ENCODE peak calls at places on chromosomes 7 and 10, in seven cellular contexts. H is NB4, Y is HCT116, N is A549, L is WTC11, X is K562, J is SK-N-SH. G is an unnamed sample.

GRCh38 chr7:147547252-147547897 is 1043.2 kb upstream of the C7orf33 start:
- DNase-seq in H (peak; percentile 55), Y (no peak), N (peak; percentile 28), L (peak; percentile 61), X (no peak), J (peak; percentile 24), G (no peak)

GRCh38 chr7:105587899-105588690 is 6.8 kb upstream of the EFCAB10 start:
- DNase-seq in H (peak; percentile 48), Y (no peak), N (no peak), L (no peak), X (no peak), J (peak; percentile 74), G (no peak)

GRCh38 chr7:28615091-28615490 is 202.8 kb downstream of the CREB5 start:
- DNase-seq in H (peak; percentile 32), Y (no peak), N (peak; percentile 15), L (peak; percentile 33), X (no peak), J (no peak), G (peak; percentile 42)

GRCh38 chr10:22356324-22356873 is 11.1 kb downstream of the SPAG6 start:
- DNase-seq in H (no peak), Y (no peak), N (no peak), L (no peak), X (no peak), J (no peak), G (no peak)

GRCh38 chr7:51352174-51353145 is 35.9 kb upstream of the COBL start:
- DNase-seq in H (no peak), Y (no peak), N (no peak), L (no peak), X (peak; percentile 22), J (no peak), G (no peak)

GRCh38 chr7:158416283-158416933 is 171.2 kb downstream of the PTPRN2 start:
- DNase-seq in H (no peak), Y (no peak), N (peak; percentile 21), L (no peak), X (no peak), J (no peak), G (no peak)

GRCh38 chr7:99876933-99877332 is at the start of gene OR2AE1:
- DNase-seq in H (no peak), Y (no peak), N (no peak), L (no peak), X (no peak), J (no peak), G (no peak)

GRCh38 chr10:123142701-123143161 is 5.2 kb upstream of the HMX2 start:
- DNase-seq in H (no peak), Y (no peak), N (no peak), L (peak; percentile 30), X (no peak), J (no peak), G (no peak)

GRCh38 chr10:71236822-71237682 is 24.7 kb downstream of the UNC5B start:
- DNase-seq in H (no peak), Y (no peak), N (no peak), L (no peak), X (no peak), J (no peak), G (no peak)

GRCh38 chr7:117165656-117166055 is 157.2 kb downstream of the WNT2 start:
- DNase-seq in H (no peak), Y (no peak), N (no peak), L (no peak), X (no peak), J (no peak), G (no peak)

GRCh38 chr7:92987095-92987494 is 130.7 kb downstream of the SAMD9 start:
- DNase-seq in H (no peak), Y (no peak), N (no peak), L (no peak), X (no peak), J (no peak), G (no peak)

GRCh38 chr10:43084812-43085211 is 7.9 kb downstream of the RET start:
- DNase-seq in H (no peak), Y (no peak), N (no peak), L (no peak), X (no peak), J (peak; percentile 69), G (no peak)

GRCh38 chr10:94069884-94070283 is 76.2 kb downstream of the PLCE1 start:
- DNase-seq in H (no peak), Y (no peak), N (no peak), L (no peak), X (no peak), J (peak; percentile 27), G (no peak)

GRCh38 chr10:77031531-77031930 is 606.1 kb downstream of the KCNMA1 start:
- DNase-seq in H (no peak), Y (no peak), N (no peak), L (no peak), X (no peak), J (no peak), G (no peak)

GRCh38 chr10:1615186-1615954 is 122.0 kb downstream of the ADARB2 start:
- DNase-seq in H (no peak), Y (no peak), N (no peak), L (no peak), X (no peak), J (no peak), G (no peak)

GRCh38 chr7:101518348-101518747 is 110.7 kb downstream of the MYL10 start:
- DNase-seq in H (no peak), Y (no peak), N (no peak), L (no peak), X (no peak), J (no peak), G (no peak)

GRCh38 chr10:76306859-76307258 is 875.4 kb downstream of the LRMDA start:
- DNase-seq in H (peak; percentile 90), Y (no peak), N (no peak), L (no peak), X (no peak), J (no peak), G (no peak)

GRCh38 chr7:34756691-34757090 is 98.7 kb downstream of the NPSR1 start:
- DNase-seq in H (no peak), Y (no peak), N (no peak), L (no peak), X (no peak), J (no peak), G (no peak)

DNA sequence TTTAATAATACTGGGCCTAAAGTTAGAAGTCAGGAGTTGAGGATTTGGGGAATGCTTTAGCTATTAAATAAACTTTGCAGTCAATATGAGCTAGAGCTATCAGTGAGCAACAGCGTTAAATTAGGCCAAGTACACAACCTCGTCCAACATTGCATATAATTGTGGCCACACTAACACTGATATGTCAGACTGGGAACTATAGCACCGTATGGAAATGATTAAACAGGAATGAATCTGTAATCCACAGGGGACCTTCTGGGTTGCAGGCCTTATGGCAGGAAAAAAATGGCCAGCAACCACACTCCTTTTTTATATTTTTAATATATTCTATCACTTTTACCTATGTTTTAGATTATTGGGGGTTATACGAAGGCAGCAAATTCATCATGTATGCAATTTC is 236.4 kb upstream of the PLXDC2 start:
- DNase-seq in H (no peak), Y (no peak), N (no peak), L (no peak), X (no peak), J (peak; percentile 15), G (no peak)
- TF ChIP-seq MAX in H (no peak), Y (no peak), N (no peak), L (no peak), X (no peak), J (no peak), G (no peak)

GRCh38 chr7:7581531-7582179 is 15.0 kb downstream of the MIOS start:
- DNase-seq in H (no peak), Y (no peak), N (no peak), L (peak; percentile 22), X (no peak), J (no peak), G (no peak)
- TF ChIP-seq MAX in H (no peak), Y (no peak), N (no peak), L (peak; percentile 71), X (no peak), J (no peak), G (no peak)

GRCh38 chr7:139576179-139576973 is 52.9 kb downstream of the CLEC2L start:
- DNase-seq in H (no peak), Y (no peak), N (no peak), L (no peak), X (no peak), J (no peak), G (no peak)
- TF ChIP-seq MAX in H (no peak), Y (no peak), N (no peak), L (no peak), X (no peak), J (no peak), G (no peak)

DNA sequence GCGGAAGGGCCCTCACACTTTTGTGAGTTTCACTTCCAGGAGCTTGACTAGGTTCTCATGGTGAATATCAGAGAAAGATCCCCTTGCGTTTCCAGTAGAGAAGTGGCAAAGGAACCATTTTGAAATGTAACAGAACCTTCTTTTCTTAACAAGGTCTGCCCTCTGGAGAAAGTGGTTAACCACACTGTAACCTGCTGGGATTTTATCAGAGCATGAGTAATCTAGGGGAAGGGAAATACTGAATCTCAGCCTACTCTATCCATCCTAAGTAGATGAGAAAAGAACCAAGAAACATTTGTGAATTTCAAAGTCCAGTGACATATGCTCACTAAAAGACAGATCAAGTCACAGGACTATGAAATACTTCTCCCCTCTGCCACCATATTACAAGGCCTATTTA is 235.5 kb downstream of the ZEB1 start:
- DNase-seq in H (peak; percentile 46), Y (no peak), N (no peak), L (no peak), X (no peak), J (no peak), G (no peak)
- TF ChIP-seq MAX in H (no peak), Y (no peak), N (no peak), L (no peak), X (no peak), J (no peak), G (no peak)

GRCh38 chr10:50498465-50498864 is 125.3 kb downstream of the SGMS1 start:
- DNase-seq in H (no peak), Y (no peak), N (no peak), L (no peak), X (no peak), J (no peak), G (no peak)

GRCh38 chr10:50503661-50504320 is 120.0 kb downstream of the SGMS1 start:
- DNase-seq in H (no peak), Y (no peak), N (no peak), L (no peak), X (no peak), J (no peak), G (no peak)

GRCh38 chr10:50504389-50504788 is 119.4 kb downstream of the SGMS1 start:
- DNase-seq in H (no peak), Y (no peak), N (no peak), L (no peak), X (no peak), J (no peak), G (no peak)

GRCh38 chr10:50501478-50501877 is 122.3 kb downstream of the SGMS1 start:
- DNase-seq in H (no peak), Y (no peak), N (peak; percentile 34), L (no peak), X (peak; percentile 26), J (no peak), G (no peak)

DNA sequence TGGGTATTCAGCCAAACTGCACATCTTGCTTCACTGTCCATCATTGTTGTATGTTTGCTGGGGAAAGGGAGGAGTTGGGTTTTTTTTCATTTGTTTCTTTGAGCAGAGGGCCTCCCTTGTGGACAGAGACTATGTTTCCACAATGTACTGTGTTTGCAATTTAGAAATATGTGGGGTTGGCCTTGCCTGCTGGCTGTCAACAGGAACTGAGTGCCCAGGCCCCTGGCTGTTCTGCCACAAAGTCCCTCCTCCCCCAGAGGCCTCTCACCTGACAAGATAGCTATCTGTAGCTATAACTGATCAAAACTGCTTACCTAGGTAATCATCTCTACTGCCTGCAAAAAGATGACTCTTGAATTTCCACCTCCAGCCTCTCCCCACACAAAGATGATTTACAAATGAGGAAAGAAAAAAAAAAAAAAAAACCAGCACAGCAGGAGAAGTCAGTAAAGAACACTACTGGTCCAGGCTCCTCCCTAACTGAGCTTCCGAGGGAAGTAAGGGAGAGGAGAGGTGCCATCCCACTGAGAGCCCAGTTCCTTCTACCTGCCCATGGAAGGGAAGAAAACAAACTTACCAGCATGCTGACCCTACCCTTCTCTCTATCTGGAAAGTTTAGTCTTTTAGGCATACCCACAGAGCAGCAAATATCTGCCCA is 121.7 kb downstream of the SGMS1 start:
- DNase-seq in H (peak; percentile 31), Y (no peak), N (peak; percentile 24), L (no peak), X (no peak), J (no peak), G (no peak)
- TF ChIP-seq MAX in H (no peak), Y (no peak), N (no peak), L (no peak), X (no peak), J (no peak), G (no peak)

G was measured in endothelial cell of umbilical vein.